ENCODE peak calls at places on chromosomes 13 and 19, in seven cellular contexts. O, D, F, L, U, R and Q are unnamed samples.

GRCh38 chr13:29548722-29549446 is 46.6 kb downstream of the SLC7A1 start:
- DNase-seq in O (no peak), D (no peak), F (no peak), L (no peak), U (no peak), R (peak), Q (no peak)

GRCh38 chr13:44142540-44142867 is 231.1 kb upstream of the SERP2 start:
- DNase-seq in O (no peak), D (no peak), F (no peak), L (no peak), U (no peak), R (no peak), Q (peak)

GRCh38 chr19:50512112-50512998 is 1.4 kb downstream of the ASPDH start:
- DNase-seq in O (no peak), D (no peak), F (no peak), L (no peak), U (no peak), R (no peak), Q (no peak)

GRCh38 chr19:50476224-50476942 is at the start of the genes EMC10 and GARIN5A:
- DNase-seq in O (peak), D (peak), F (peak), L (peak), U (peak), R (peak), Q (peak)

GRCh38 chr19:35729763-35730162 is 12.0 kb downstream of the KMT2B start:
- DNase-seq in O (no peak), D (no peak), F (no peak), L (no peak), U (peak), R (no peak), Q (no peak)

GRCh38 chr13:35356572-35356971 is 119.9 kb downstream of the MAB21L1 start:
- DNase-seq in O (no peak), D (no peak), F (no peak), L (no peak), U (no peak), R (no peak), Q (peak)

GRCh38 chr13:21075303-21076264 is 14.2 kb upstream of the LATS2 start:
- DNase-seq in O (no peak), D (peak), F (peak), L (no peak), U (no peak), R (no peak), Q (peak)

GRCh38 chr19:10290876-10291553 is 1.3 kb downstream of the ICAM5 start:
- DNase-seq in O (peak), D (peak), F (peak), L (no peak), U (peak), R (no peak), Q (no peak)

GRCh38 chr19:3275583-3276340 is 51.3 kb downstream of the CELF5 start:
- DNase-seq in O (peak), D (peak), F (peak), L (no peak), U (peak), R (peak), Q (peak)

GRCh38 chr19:8569066-8569761 is 8.0 kb downstream of the MYO1F start:
- DNase-seq in O (no peak), D (peak), F (peak), L (peak), U (no peak), R (peak), Q (peak)